ENCODE peak calls at places on chromosomes 4 and X, in nine cellular contexts. M is IMR-90, X is fibroblast of lung, B is upper lobe of left lung, C is BE2C, R is AG04450, Y is aorta, J is sigmoid colon, Q is BJ. I is an unnamed sample. For H3K27me3, the result is how much of the 10 kb centered on the place peaks cover.

GRCh38 chr4:153789741-153790651 is 1.1 kb upstream of the SFRP2 start:
- DNase-seq in B (no peak), M (no peak), R (no peak), J (peak), Y (no peak), Q (no peak), C (no peak), X (no peak), I (no peak)

GRCh38 chr4:2450394-2451035 is 18.4 kb upstream of the RNF4 start:
- DNase-seq in C (no peak), M (no peak), X (no peak), Q (no peak), R (no peak), J (peak), B (peak), Y (peak), I (no peak)

GRCh38 chr4:24160358-24160757 is 270.5 kb upstream of the PPARGC1A start:
- DNase-seq in J (no peak), X (peak), Y (no peak), M (no peak), R (no peak), B (no peak), Q (no peak), C (no peak), I (no peak)

GRCh38 chrX:148995661-148996060 is 495.2 kb downstream of the AFF2 start:
- DNase-seq in J (no peak), M (no peak), Q (no peak), R (no peak), C (no peak), X (no peak), B (no peak), Y (no peak), I (no peak)

GRCh38 chr4:40557741-40558140 is 71.9 kb downstream of the RBM47 start:
- DNase-seq in R (no peak), M (no peak), Y (no peak), C (no peak), J (no peak), X (no peak), Q (no peak), B (no peak), I (no peak)

GRCh38 chr4:126306152-126306869 is 991.6 kb downstream of the FAT4 start:
- DNase-seq in C (no peak), Y (peak), X (peak), J (peak), Q (no peak), M (no peak), R (no peak), B (no peak), I (no peak)

GRCh38 chrX:6384391-6384790 is 150.5 kb downstream of the VCX3A start:
- DNase-seq in X (no peak), J (peak), Y (no peak), M (no peak), B (no peak), C (no peak), R (no peak), Q (no peak), I (no peak)

GRCh38 chr4:17647927-17648326 is 33.5 kb downstream of the MED28 start:
- DNase-seq in B (no peak), Q (no peak), Y (no peak), M (no peak), R (no peak), J (no peak), X (no peak), C (no peak), I (no peak)

GRCh38 chr4:42401171-42401570 is 3.9 kb downstream of the SHISA3 start:
- DNase-seq in B (peak), M (no peak), Q (no peak), X (no peak), J (no peak), R (no peak), C (peak), Y (no peak), I (peak)

GRCh38 chr4:3660086-3660927 is 105.9 kb upstream of the ADRA2C start:
- DNase-seq in J (no peak), C (peak), X (no peak), M (peak), Q (no peak), R (no peak), Y (no peak), B (peak), I (no peak)

GRCh38 chr4:177214935-177215334 is 94.7 kb upstream of the NEIL3 start:
- DNase-seq in J (no peak), Q (peak), M (peak), R (no peak), Y (no peak), B (no peak), X (peak), C (no peak), I (no peak)

GRCh38 chrX:67734111-67734753 is 190.4 kb downstream of the AR start:
- DNase-seq in X (no peak), J (no peak), C (no peak), M (no peak), R (no peak), B (no peak), Y (no peak), Q (no peak), I (no peak)

GRCh38 chrX:68433981-68434299 is 645 bp upstream of the OPHN1 start:
- DNase-seq in Y (no peak), X (no peak), R (no peak), B (no peak), Q (no peak), M (no peak), C (no peak), J (no peak), I (no peak)

GRCh38 chr4:140423106-140423505 is 4.3 kb downstream of the CLGN start:
- DNase-seq in J (no peak), Y (no peak), Q (no peak), C (no peak), X (peak), B (no peak), R (no peak), M (peak), I (no peak)

GRCh38 chr4:102554482-102554881 is 53.3 kb downstream of the NFKB1 start:
- DNase-seq in J (peak), R (peak), Y (no peak), Q (no peak), C (no peak), M (peak), X (peak), B (no peak), I (no peak)

GRCh38 chrX:153610834-153611209 is 11.9 kb upstream of the CCNQ start:
- DNase-seq in M (no peak), B (no peak), Y (no peak), X (no peak), J (no peak), C (no peak), Q (no peak), R (no peak), I (no peak)

GRCh38 chr4:76687730-76688441 is 210.1 kb downstream of the SOWAHB start:
- DNase-seq in R (no peak), Y (no peak), X (no peak), J (no peak), M (no peak), Q (no peak), C (peak), B (no peak), I (peak)

GRCh38 chr4:61693520-61693919 is 493.4 kb downstream of the ADGRL3 start:
- DNase-seq in Y (no peak), X (no peak), R (no peak), Q (no peak), C (no peak), M (no peak), J (no peak), B (no peak), I (no peak)

GRCh38 chrX:40087574-40088298 is 10.0 kb downstream of the BCOR start:
- DNase-seq in C (no peak), Y (no peak), B (no peak), J (no peak), M (peak), X (no peak), Q (no peak), R (no peak), I (no peak)

GRCh38 chrX:140918398-140919043 is 83.9 kb upstream of the SPANXB1 start:
- DNase-seq in B (no peak), Y (no peak), M (peak), J (no peak), Q (peak), C (peak), X (peak), R (peak), I (peak)

GRCh38 chr4:36218121-36218520 is 26.2 kb downstream of the ARAP2 start:
- DNase-seq in B (no peak), J (no peak), X (no peak), C (no peak), M (no peak), Y (no peak), R (no peak), Q (no peak), I (no peak)

GRCh38 chrX:100659431-100660137 is 15.6 kb downstream of the SRPX2 start:
- DNase-seq in Y (no peak), B (no peak), M (no peak), R (no peak), C (no peak), X (no peak), Q (no peak), J (no peak), I (peak)

GRCh38 chrX:27008486-27008885 is 454.7 kb downstream of the PPP4R3C start:
- DNase-seq in B (no peak), Y (no peak), C (no peak), J (no peak), X (no peak), M (no peak), R (no peak), Q (no peak), I (no peak)

GRCh38 chrX:140034916-140035315 is 69.6 kb upstream of the CXorf66 start:
- DNase-seq in J (no peak), B (no peak), C (no peak), Y (no peak), M (no peak), R (no peak), Q (no peak), X (no peak), I (peak)

GRCh38 chr4:151922306-151922705 is 161.5 kb upstream of the GATB start:
- DNase-seq in Y (no peak), B (no peak), C (no peak), X (peak), Q (no peak), J (no peak), R (no peak), M (peak), I (no peak)

GRCh38 chr4:19213388-19213787 is 1038.3 kb upstream of the SLIT2 start:
- DNase-seq in Q (no peak), R (no peak), C (no peak), Y (no peak), J (no peak), B (no peak), M (peak), X (peak), I (no peak)

GRCh38 chrX:9258346-9259104 is 206.3 kb upstream of the TBL1X start:
- DNase-seq in J (no peak), X (no peak), Q (no peak), M (no peak), Y (no peak), C (no peak), B (no peak), R (no peak), I (no peak)

GRCh38 chrX:24253030-24253429 is 60.8 kb downstream of the SUPT20HL2 start:
- DNase-seq in R (no peak), M (no peak), C (no peak), Q (no peak), J (no peak), B (no peak), Y (no peak), X (no peak), I (peak)

GRCh38 chrX:97332963-97333362 is 449.3 kb downstream of the RPA4 start:
- DNase-seq in Q (no peak), B (no peak), J (no peak), R (no peak), C (no peak), M (peak), Y (no peak), X (peak), I (no peak)

GRCh38 chr4:37865450-37865849 is 25.4 kb upstream of the TBC1D1 start:
- DNase-seq in M (no peak), Q (no peak), C (no peak), J (no peak), Y (no peak), R (no peak), X (peak), B (no peak), I (no peak)

GRCh38 chrX:44784241-44784640 is 59.6 kb upstream of the DUSP21 start:
- DNase-seq in C (no peak), B (no peak), R (no peak), X (peak), Q (no peak), Y (no peak), J (no peak), M (no peak), I (no peak)

GRCh38 chrX:134547047-134547679 is 87.2 kb downstream of the HPRT1 start:
- DNase-seq in R (no peak), M (peak), J (no peak), B (no peak), C (no peak), Q (no peak), Y (no peak), X (no peak), I (no peak)

GRCh38 chr4:11426716-11427115 is 2.0 kb downstream of the HS3ST1 start:
- DNase-seq in C (no peak), J (no peak), Y (no peak), M (no peak), B (no peak), X (peak), Q (no peak), R (no peak), I (no peak)

GRCh38 chr4:11429646-11430045 is 952 bp upstream of the HS3ST1 start:
- DNase-seq in C (no peak), B (no peak), X (no peak), Q (no peak), R (no peak), J (no peak), M (no peak), Y (no peak), I (peak)

GRCh38 chr4:11428701-11429571 is at the start of gene HS3ST1:
- DNase-seq in J (peak), C (no peak), M (peak), X (peak), Q (no peak), B (peak), Y (peak), R (no peak), I (peak)

GRCh38 chr4:11427201-11427996 is 1.3 kb downstream of the HS3ST1 start:
- DNase-seq in Y (peak), B (peak), R (no peak), J (no peak), Q (no peak), C (no peak), X (peak), M (no peak), I (no peak)

GRCh38 chr4:11428161-11428700 is 463 bp downstream of the HS3ST1 start:
- DNase-seq in J (no peak), Q (no peak), B (peak), Y (no peak), R (no peak), X (no peak), M (no peak), C (no peak), I (peak)
- H3K4me3 ChIP-seq in J (peak), Q (no peak), B (peak), Y (peak), R (peak), X (peak), M (peak), C (no peak), I (peak)

DNA sequence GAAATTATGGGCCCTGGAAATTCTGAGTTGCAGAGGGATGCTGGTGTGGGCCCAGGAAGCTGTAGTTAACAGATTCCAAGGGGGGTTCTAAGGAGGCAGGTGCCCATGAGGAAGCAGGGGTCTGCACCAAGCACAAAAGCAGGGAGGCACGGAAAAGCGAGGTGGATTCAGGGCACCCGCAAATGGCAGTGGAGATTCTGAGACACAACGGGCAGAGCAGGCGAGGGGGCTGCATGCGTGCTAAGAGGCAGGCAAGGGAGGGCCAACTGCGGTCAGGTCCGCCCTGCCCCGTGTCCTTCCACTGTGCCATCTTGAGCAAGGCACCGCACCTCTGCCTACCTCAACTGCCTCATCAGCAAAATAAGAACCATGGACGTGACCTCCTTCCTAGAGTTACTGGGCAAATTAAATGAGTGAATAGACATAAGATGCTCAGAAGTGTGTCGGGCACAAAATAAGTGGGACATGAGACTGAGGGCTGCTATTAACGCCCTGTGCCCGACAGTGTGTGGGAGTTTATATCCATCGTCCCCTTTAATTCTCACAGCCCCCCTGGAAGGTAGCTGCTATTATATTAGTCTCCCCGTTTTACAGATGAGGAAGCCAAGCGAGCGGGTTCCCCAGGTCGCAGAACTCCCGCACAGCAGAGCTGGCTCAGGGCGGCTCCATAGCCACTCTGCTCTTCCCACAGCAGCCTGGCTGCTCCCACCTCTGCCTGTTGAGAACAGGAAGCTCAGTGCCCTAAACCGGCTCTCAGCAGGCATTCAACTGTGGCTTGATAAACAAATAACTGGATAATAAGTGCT is 67.6 kb downstream of the PPP2R2C start:
- DNase-seq in M (no peak), Q (no peak), Y (no peak), C (peak), X (no peak), J (no peak), R (no peak), B (peak), I (no peak)
- H3K27me3 ChIP-seq in M (under half), Q (under half), Y (under half), C (under half), X (under half), J (under half), R (under half), B (under half), I (under half)

GRCh38 chrX:120144178-120144844 is 14.1 kb upstream of the RHOXF2 start:
- DNase-seq in B (no peak), Q (no peak), J (no peak), R (no peak), M (no peak), C (peak), Y (no peak), X (no peak), I (no peak)
- H3K4me3 ChIP-seq in B (no peak), Q (no peak), J (no peak), R (peak), M (no peak), C (no peak), Y (no peak), X (no peak), I (no peak)

GRCh38 chr4:156503119-156503518 is 468.5 kb downstream of the PDGFC start:
- DNase-seq in B (no peak), M (no peak), R (no peak), J (no peak), Y (no peak), Q (no peak), C (no peak), X (no peak), I (no peak)

GRCh38 chr4:156505341-156505955 is 466.2 kb downstream of the PDGFC start:
- DNase-seq in X (peak), C (no peak), B (peak), R (no peak), Q (no peak), M (no peak), Y (no peak), J (no peak), I (no peak)
- H3K27me3 ChIP-seq in X (under half), C (under half), B (under half), R (under half), Q (under half), M (under half), Y (under half), J (under half), I (under half)

GRCh38 chr4:86652332-86652932 is 58.3 kb downstream of the PTPN13 start:
- DNase-seq in X (no peak), R (no peak), B (no peak), Y (no peak), Q (no peak), C (no peak), J (no peak), M (no peak), I (no peak)
- H3K4me3 ChIP-seq in X (no peak), R (no peak), B (no peak), Y (no peak), Q (no peak), C (no peak), J (no peak), M (no peak), I (no peak)

DNA sequence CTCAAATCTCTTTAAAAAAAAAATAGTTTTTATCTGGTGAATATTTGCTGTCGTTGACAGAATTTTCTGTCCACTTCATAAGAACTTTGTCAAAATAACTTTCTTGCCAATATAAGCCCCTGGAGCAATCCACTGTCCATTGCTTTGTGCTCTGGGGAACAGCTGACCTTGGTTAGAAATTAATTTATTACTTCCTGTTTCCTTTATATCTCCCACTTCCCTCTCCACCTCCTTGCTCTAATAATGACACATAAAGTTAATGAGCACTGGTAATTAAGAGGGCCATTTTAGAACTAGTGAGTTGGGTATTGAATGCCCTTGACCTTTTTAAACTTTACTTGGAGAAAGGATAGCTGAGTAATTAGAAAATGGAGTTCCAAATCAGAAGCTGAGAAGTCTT is 151.3 kb upstream of the LEF1 start:
- DNase-seq in Q (no peak), J (no peak), R (no peak), B (no peak), X (no peak), C (no peak), M (no peak), Y (no peak), I (peak)
- H3K27me3 ChIP-seq in Q (under half), J (under half), R (under half), B (under half), X (under half), C (under half), M (under half), Y (under half), I (under half)